ENCODE peak calls at places on chromosome 19, in five cellular contexts. C is Calu3, H is GM10248, L is psoas muscle, S is esophagus squamous epithelium. V is an unnamed sample.

GRCh38 chr19:58002384-58003152 is at the start of gene ZNF606:
- DNase-seq in L (peak; percentile 90), C (peak; percentile 92), S (peak; percentile 18), H (peak; percentile 94), V (peak; percentile 43)

GRCh38 chr19:32201661-32202060 is 143.7 kb upstream of the ZNF507 start:
- DNase-seq in H (no peak), S (no peak), L (no peak), C (no peak), V (no peak)

GRCh38 chr19:58265100-58265499 is 13.7 kb upstream of the ZNF8 start:
- DNase-seq in C (no peak), H (no peak), S (no peak), L (no peak), V (no peak)

GRCh38 chr19:12720851-12721655 is 2.7 kb downstream of the TNPO2 start:
- DNase-seq in H (no peak), S (no peak), C (no peak), L (peak; percentile 33), V (no peak)

GRCh38 chr19:33493401-33494275 is 28.0 kb downstream of the PEPD start:
- DNase-seq in C (no peak), H (no peak), S (no peak), L (no peak), V (no peak)

GRCh38 chr19:29121684-29122083 is 91.3 kb downstream of the UQCRFS1 start:
- DNase-seq in C (peak; percentile 29), H (no peak), S (no peak), L (peak; percentile 31), V (no peak)

GRCh38 chr19:40284501-40285352 is at the start of gene AKT2:
- DNase-seq in H (peak; percentile 65), C (peak; percentile 79), L (peak; percentile 76), S (no peak), V (no peak)

GRCh38 chr19:38095411-38096308 is 128.4 kb downstream of the DPF1 start:
- DNase-seq in L (peak; percentile 64), H (peak; percentile 73), S (no peak), C (peak; percentile 72), V (no peak)

GRCh38 chr19:2381151-2381822 is 21.2 kb downstream of the TMPRSS9 start:
- DNase-seq in S (no peak), L (no peak), C (no peak), H (no peak), V (no peak)

GRCh38 chr19:3324405-3324856 is 42.0 kb upstream of the NFIC start:
- DNase-seq in C (peak; percentile 75), H (peak; percentile 73), L (peak; percentile 63), S (no peak), V (peak; percentile 72)

GRCh38 chr19:17113127-17113785 is 37.7 kb downstream of the MYO9B start:
- DNase-seq in H (no peak), L (no peak), C (no peak), S (no peak), V (no peak)

GRCh38 chr19:9883764-9884163 is 48.6 kb downstream of the PIN1 start:
- DNase-seq in S (no peak), H (no peak), L (no peak), C (no peak), V (no peak)

GRCh38 chr19:9881720-9882119 is 46.6 kb downstream of the PIN1 start:
- DNase-seq in C (peak; percentile 14), S (no peak), H (no peak), L (no peak), V (no peak)

GRCh38 chr19:9883231-9883758 is 48.2 kb downstream of the PIN1 start:
- DNase-seq in C (no peak), L (no peak), H (no peak), S (no peak), V (no peak)

DNA sequence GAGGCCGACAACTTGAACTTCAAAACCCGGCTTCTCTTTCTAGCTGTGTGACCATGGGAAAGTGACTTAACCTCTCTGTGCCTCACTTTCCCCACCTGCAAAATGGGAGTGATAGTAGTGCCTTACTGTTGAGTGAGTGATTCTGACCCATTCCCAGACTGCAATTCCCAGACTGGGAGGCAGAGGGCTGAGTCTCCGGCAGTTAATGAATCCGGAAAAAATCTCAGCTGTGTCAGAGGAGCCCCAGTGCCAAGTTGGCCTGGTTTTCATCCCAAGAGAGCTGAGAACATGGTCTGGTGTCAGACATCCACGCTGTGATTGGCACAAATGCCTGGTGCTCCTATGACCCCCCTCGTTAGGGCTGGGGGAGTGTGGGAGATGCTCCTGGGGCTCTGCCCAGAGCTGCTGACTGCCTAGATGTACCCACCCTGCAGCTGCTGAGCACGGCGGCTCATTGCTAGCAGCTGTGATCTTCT is 50.0 kb downstream of the PIN1 start:
- DNase-seq in S (no peak), H (no peak), L (peak; percentile 44), C (no peak), V (no peak)
- TF ChIP-seq CTCF in S (no peak), H (no peak), L (peak; percentile 21), C (no peak), V (no peak)

GRCh38 chr19:35042954-35043604 is 1.6 kb downstream of the HPN start:
- DNase-seq in S (no peak), L (no peak), C (no peak), H (no peak), V (no peak)

GRCh38 chr19:35044317-35045117 is 3.0 kb downstream of the HPN start:
- DNase-seq in H (peak; percentile 75), L (peak; percentile 63), S (no peak), C (peak; percentile 82), V (peak; percentile 75)

GRCh38 chr19:35046461-35046860 is 4.9 kb downstream of the HPN start:
- DNase-seq in H (no peak), C (no peak), L (no peak), S (no peak), V (no peak)

GRCh38 chr19:35043906-35044305 is 2.4 kb downstream of the HPN start:
- DNase-seq in H (no peak), C (no peak), S (no peak), L (no peak), V (no peak)

GRCh38 chr19:35045667-35046300 is 4.3 kb downstream of the HPN start:
- DNase-seq in S (no peak), L (no peak), H (peak; percentile 80), C (no peak), V (no peak)
- TF ChIP-seq CTCF in S (peak; percentile 16), L (peak; percentile 18), H (peak; percentile 36), C (peak; percentile 40), V (no peak)

DNA sequence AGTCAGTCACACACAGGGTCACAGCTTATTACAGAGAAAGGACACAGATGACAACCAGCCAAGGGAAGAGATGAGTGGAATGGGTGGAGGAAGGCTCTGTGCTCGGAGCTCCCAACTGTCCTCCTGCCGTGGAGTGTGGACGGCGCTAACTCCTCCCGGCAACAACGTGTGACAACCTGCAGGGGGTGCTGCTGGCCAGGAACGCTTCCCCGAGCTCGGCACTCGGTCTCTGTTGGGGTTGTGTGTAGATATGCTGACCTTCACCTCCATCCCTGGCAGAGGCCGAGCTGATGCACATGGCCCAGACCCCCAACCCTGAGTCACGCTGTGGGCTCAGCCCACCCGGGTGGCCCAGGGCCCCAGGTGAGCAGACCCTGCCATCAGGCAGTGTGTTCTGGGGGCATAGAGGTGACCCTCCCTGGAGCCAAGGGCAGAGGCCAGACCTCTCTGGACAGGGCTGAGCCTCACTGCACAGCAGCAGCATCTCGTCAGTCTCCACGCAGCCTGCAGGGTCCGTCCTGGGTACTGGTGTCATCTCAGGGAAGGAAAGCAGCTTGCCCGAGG is 14.1 kb downstream of the ZNF444 start:
- DNase-seq in C (no peak), S (no peak), L (no peak), H (no peak), V (no peak)
- TF ChIP-seq CTCF in C (peak; percentile 30), S (peak; percentile 10), L (peak; percentile 43), H (peak; percentile 29), V (no peak)

GRCh38 chr19:984165-984967 is at the start of gene WDR18:
- DNase-seq in S (peak; percentile 56), C (peak; percentile 88), L (peak; percentile 95), H (peak; percentile 100), V (peak; percentile 88)
- TF ChIP-seq CTCF in S (peak; percentile 18), C (no peak), L (no peak), H (no peak), V (no peak)

V was measured in omental fat pad.